ENCODE peak calls at places on chromosomes 13 and 19, in seven cellular contexts. O is lower leg skin, K is fibroblast of the aortic adventitia, J is left ventricle myocardium inferior, U is MCF 10A, Y is B cell, N is nephron progenitor cell. S is an unnamed sample.

GRCh38 chr19:48717059-48717395 is 2.5 kb downstream of the MAMSTR start:
- DNase-seq in K (peak), O (no peak), Y (no peak), J (no peak), U (no peak), N (no peak), S (no peak)

GRCh38 chr19:42985588-42985987 is 40.7 kb downstream of the PSG11 start:
- DNase-seq in O (no peak), N (no peak), Y (no peak), K (peak), J (no peak), U (no peak), S (no peak)

GRCh38 chr19:18496167-18496979 is 25.5 kb downstream of the ELL start:
- DNase-seq in U (peak), Y (no peak), N (no peak), O (no peak), K (peak), J (peak), S (no peak)

GRCh38 chr13:75787249-75787940 is 151.3 kb downstream of the LMO7 start:
- DNase-seq in O (no peak), N (no peak), U (no peak), K (peak), J (no peak), Y (no peak), S (no peak)

GRCh38 chr19:16330811-16331690 is 6.4 kb downstream of the KLF2 start:
- DNase-seq in Y (no peak), N (no peak), O (no peak), K (peak), U (no peak), J (no peak), S (no peak)

GRCh38 chr13:94658926-94659649 is 53.3 kb downstream of the SOX21 start:
- DNase-seq in U (no peak), J (no peak), Y (no peak), N (no peak), O (no peak), K (no peak), S (no peak)

GRCh38 chr19:46357846-46358583 is 11.1 kb downstream of the PPP5C start:
- DNase-seq in K (peak), N (no peak), Y (no peak), O (peak), J (no peak), U (no peak), S (peak)

GRCh38 chr13:100544866-100545683 is 43.5 kb downstream of the GGACT start:
- DNase-seq in K (no peak), U (peak), Y (no peak), N (no peak), O (peak), J (peak), S (peak)

GRCh38 chr19:29245221-29245620 is 32.3 kb upstream of the UQCRFS1 start:
- DNase-seq in J (no peak), Y (no peak), K (no peak), N (no peak), O (no peak), U (no peak), S (peak)

GRCh38 chr13:68378294-68378693 is 1148.2 kb upstream of the PCDH9 start:
- DNase-seq in O (no peak), N (no peak), K (no peak), Y (no peak), U (no peak), J (no peak), S (no peak)

GRCh38 chr19:30450101-30450500 is 77.9 kb downstream of the ZNF536 start:
- DNase-seq in Y (no peak), K (no peak), J (peak), N (peak), U (no peak), O (no peak), S (no peak)

GRCh38 chr19:54523403-54523802 is 20.8 kb downstream of the LAIR2 start:
- DNase-seq in N (no peak), Y (no peak), K (no peak), O (no peak), U (peak), J (no peak), S (no peak)

GRCh38 chr19:36489920-36490415 is 607 bp upstream of the ZNF566 start:
- DNase-seq in N (peak), O (peak), K (peak), U (no peak), Y (peak), J (peak), S (peak)

GRCh38 chr13:39810091-39810877 is 154.8 kb downstream of the COG6 start:
- DNase-seq in K (peak), U (peak), Y (no peak), O (no peak), J (no peak), N (no peak), S (no peak)

DNA sequence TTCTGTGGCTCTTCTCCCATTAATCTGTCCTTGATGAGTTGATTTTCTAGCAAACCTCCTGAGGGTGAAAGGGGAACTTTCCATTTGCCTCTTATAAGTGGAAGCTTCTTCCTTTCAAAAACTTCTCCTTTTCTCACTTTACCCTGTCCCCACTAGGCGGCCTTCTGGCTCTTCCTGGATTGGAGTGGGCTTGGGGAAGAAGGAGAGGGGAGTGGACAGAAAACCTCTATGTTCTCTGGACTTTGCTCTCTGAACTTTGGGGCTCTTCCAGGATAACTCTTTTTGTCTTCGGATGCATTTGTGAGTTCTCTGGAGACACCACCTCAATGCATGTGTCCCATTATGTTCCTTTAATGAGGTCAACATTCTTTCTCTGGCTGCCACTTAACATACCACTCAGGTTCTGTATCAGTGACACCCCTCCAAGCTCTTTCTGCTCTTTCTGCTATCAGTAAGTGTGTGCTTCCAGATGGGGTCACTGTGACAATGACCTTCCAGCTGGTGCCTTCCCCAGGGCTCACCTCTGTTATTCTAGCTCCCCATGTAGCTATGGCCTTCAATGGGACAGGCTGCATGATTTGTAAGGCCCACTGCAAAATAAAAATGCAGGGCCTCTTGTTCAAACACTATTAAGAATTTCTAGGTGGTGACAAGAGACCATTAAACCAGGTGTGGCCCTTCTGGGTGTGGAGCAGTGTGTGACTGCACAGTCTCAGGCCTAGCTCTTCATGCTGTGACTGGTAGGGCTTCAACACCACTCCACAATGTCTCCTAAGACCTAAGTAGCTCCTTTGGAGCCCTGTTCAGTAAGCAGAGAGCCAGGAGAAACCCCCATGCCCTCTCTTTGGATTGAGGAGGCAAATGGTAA is 389.2 kb downstream of the EFNB2 start:
- DNase-seq in J (no peak), K (no peak), Y (no peak), U (no peak), N (no peak), O (no peak), S (no peak)
- TF ChIP-seq CTCF in J (no peak), K (no peak), Y (no peak), U (no peak), N (no peak), O (no peak), S (no peak)

GRCh38 chr19:37905936-37906867 is at the start of gene WDR87:
- DNase-seq in U (no peak), J (no peak), K (peak), N (peak), Y (peak), O (peak), S (no peak)
- TF ChIP-seq CTCF in U (no peak), J (peak), K (no peak), N (no peak), Y (no peak), O (no peak), S (no peak)

GRCh38 chr19:17332360-17332676 is 2.3 kb downstream of the ANO8 start:
- DNase-seq in K (no peak), O (no peak), Y (no peak), U (no peak), N (no peak), J (no peak), S (no peak)

GRCh38 chr19:17332677-17333581 is 1.7 kb downstream of the ANO8 start:
- DNase-seq in O (no peak), K (peak), U (peak), Y (no peak), N (peak), J (no peak), S (no peak)

GRCh38 chr19:17335575-17335974 is 920 bp upstream of the ANO8 start:
- DNase-seq in Y (no peak), U (no peak), O (no peak), N (no peak), K (no peak), J (no peak), S (no peak)

GRCh38 chr19:17334414-17335409 is at the start of gene ANO8:
- DNase-seq in U (peak), Y (peak), N (peak), K (peak), J (peak), O (peak), S (peak)

GRCh38 chr19:17333611-17334413 is 843 bp downstream of the ANO8 start:
- DNase-seq in N (no peak), Y (peak), J (no peak), K (peak), O (no peak), U (peak), S (no peak)
- TF ChIP-seq CTCF in N (no peak), Y (no peak), J (no peak), K (no peak), O (no peak), U (no peak), S (no peak)

GRCh38 chr19:13095934-13096890 is 6.4 kb downstream of the LYL1 start:
- DNase-seq in K (no peak), O (no peak), Y (peak), U (no peak), N (peak), J (no peak), S (no peak)
- TF ChIP-seq CTCF in K (no peak), O (peak), Y (no peak), U (no peak), N (peak), J (peak), S (no peak)

GRCh38 chr19:32465176-32465575 is 59.6 kb downstream of the DPY19L3 start:
- DNase-seq in J (no peak), Y (no peak), O (no peak), U (no peak), K (no peak), N (no peak), S (no peak)

GRCh38 chr19:32460476-32460875 is 54.9 kb downstream of the DPY19L3 start:
- DNase-seq in O (no peak), Y (no peak), J (no peak), K (no peak), N (no peak), U (no peak), S (no peak)

GRCh38 chr19:32469796-32470195 is 64.2 kb downstream of the DPY19L3 start:
- DNase-seq in U (no peak), N (no peak), J (no peak), K (no peak), O (no peak), Y (no peak), S (no peak)

GRCh38 chr19:32459199-32459865 is 53.8 kb downstream of the DPY19L3 start:
- DNase-seq in Y (no peak), J (no peak), K (no peak), U (no peak), O (no peak), N (no peak), S (no peak)

DNA sequence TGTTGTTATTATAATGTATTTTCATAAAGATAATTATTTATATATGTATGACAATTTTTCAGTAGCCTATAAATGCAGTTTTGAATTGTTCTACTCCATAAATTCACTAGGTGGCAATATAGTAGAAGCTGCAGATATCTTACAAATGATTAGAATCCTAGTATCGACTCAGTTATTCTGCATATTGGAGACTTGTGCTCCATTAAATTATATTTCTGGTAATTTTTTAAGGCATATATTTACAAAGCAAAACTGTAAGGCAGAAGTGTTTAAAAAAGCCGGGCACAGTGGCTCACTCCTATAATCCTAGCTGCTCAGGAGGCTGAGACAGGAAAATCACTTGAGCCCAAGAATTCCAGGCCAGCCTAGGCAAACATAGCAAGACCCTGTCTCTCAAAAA is 58.7 kb downstream of the DPY19L3 start:
- DNase-seq in K (peak), N (no peak), U (peak), O (no peak), J (no peak), Y (no peak), S (no peak)
- TF ChIP-seq CTCF in K (peak), N (no peak), U (peak), O (no peak), J (peak), Y (peak), S (no peak)

GRCh38 chr19:13824703-13825102 is 29.5 kb downstream of the ZSWIM4 start:
- DNase-seq in Y (no peak), J (no peak), K (no peak), U (no peak), N (no peak), O (no peak), S (no peak)

GRCh38 chr19:13823901-13824300 is 28.7 kb downstream of the ZSWIM4 start:
- DNase-seq in Y (no peak), U (no peak), K (no peak), O (no peak), N (no peak), J (no peak), S (no peak)

GRCh38 chr19:13826652-13827235 is 31.5 kb downstream of the ZSWIM4 start:
- DNase-seq in U (no peak), N (no peak), J (no peak), K (no peak), O (no peak), Y (no peak), S (no peak)

GRCh38 chr19:13827656-13828055 is 32.4 kb downstream of the ZSWIM4 start:
- DNase-seq in O (no peak), U (no peak), N (no peak), Y (no peak), J (no peak), K (no peak), S (no peak)

GRCh38 chr19:13825489-13826475 is 30.5 kb downstream of the ZSWIM4 start:
- DNase-seq in N (peak), K (no peak), O (no peak), Y (no peak), U (peak), J (no peak), S (no peak)
- TF ChIP-seq CTCF in N (no peak), K (no peak), O (no peak), Y (no peak), U (no peak), J (no peak), S (no peak)

GRCh38 chr13:82655518-82655855 is 1226.8 kb downstream of the SLITRK1 start:
- DNase-seq in O (no peak), N (no peak), Y (no peak), U (no peak), K (no peak), J (no peak), S (no peak)
- TF ChIP-seq CTCF in O (no peak), N (no peak), Y (no peak), U (no peak), K (peak), J (no peak), S (no peak)

GRCh38 chr13:24668511-24668910 is 11.7 kb upstream of the ATP12A start:
- DNase-seq in N (no peak), Y (no peak), U (no peak), J (no peak), O (peak), K (no peak), S (no peak)
- TF ChIP-seq CTCF in N (no peak), Y (no peak), U (no peak), J (no peak), O (no peak), K (no peak), S (no peak)

GRCh38 chr13:111458739-111459138 is 138.3 kb downstream of the TEX29 start:
- DNase-seq in N (no peak), K (no peak), O (peak), U (no peak), J (no peak), Y (no peak), S (no peak)

GRCh38 chr13:111459803-111460547 is 139.5 kb downstream of the TEX29 start:
- DNase-seq in U (no peak), Y (no peak), O (peak), J (no peak), K (no peak), N (no peak), S (peak)

GRCh38 chr13:111462221-111462764 is 141.9 kb downstream of the TEX29 start:
- DNase-seq in O (no peak), K (no peak), J (no peak), U (no peak), Y (no peak), N (no peak), S (peak)

GRCh38 chr13:111461445-111462149 is 141.2 kb downstream of the TEX29 start:
- DNase-seq in K (no peak), N (no peak), Y (no peak), U (no peak), J (no peak), O (no peak), S (peak)

DNA sequence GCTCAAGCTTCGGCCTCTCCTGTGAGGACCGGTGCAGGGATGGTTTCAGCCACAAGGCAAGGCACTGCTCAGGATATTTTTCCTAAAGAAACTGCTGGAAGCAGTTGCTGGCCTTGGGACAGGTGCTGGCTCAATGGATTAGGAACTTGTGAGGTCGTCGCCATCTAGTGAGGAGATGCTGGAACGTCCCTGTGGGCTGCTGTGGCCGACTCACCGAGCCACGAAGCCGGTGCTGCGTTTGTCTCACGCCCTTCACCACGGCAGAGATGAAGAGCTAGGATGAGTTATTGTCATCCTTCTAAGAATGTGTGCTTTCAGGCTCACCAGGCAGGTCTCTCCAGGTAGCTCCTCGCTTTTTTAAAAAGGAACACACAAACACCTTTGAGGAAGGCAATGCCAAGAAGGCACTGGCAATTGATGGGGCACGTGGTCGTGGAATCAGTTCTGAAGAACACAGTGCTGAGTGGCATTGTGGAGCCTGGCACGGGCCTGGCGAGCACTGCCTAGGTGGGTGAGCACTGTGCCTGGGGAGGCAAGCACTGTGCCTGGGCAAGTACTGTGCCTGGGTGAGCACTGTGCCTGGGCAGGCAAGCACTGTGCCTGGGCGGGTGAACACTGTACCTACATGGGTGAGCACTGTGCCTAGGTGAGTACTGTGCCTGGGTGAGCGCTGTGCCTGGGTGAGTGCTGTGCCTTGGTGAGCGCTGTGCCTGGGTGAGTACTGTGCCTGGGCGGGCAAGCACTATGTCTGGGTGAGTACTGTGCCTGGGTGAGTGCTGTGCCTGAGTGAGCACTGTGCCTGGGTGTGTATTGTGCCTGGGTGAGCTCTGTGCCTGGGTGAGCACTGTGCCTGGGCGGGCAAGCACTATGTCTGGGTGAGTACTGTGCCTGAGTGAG is 140.4 kb downstream of the TEX29 start:
- DNase-seq in U (peak), O (peak), J (no peak), N (peak), K (peak), Y (no peak), S (peak)
- TF ChIP-seq CTCF in U (no peak), O (no peak), J (peak), N (peak), K (peak), Y (no peak), S (no peak)

GRCh38 chr19:5271145-5271544 is 69.5 kb downstream of the PTPRS start:
- DNase-seq in O (no peak), K (no peak), N (no peak), J (no peak), U (peak), Y (no peak), S (no peak)
- TF ChIP-seq CTCF in O (no peak), K (peak), N (peak), J (no peak), U (no peak), Y (peak), S (peak)

S was measured in coronary artery.